ENCODE peak calls at places on chromosomes 12 and 14, in seven cellular contexts. One of them, this sample, is unnamed.
A peak's percentile ranks its signal among the peaks of the same experiment; 100 is the strongest.

GRCh38 chr12:64232201-64232600 is 10.1 kb upstream of the KICS2 start:
- ATAC-seq in K562: no peak
- ATAC-seq in naive thymus-derived CD8-positive, alpha-beta T cell: no peak
- ATAC-seq in effector memory CD8-positive, alpha-beta T cell: no peak
- ATAC-seq in body of pancreas: no peak
- ATAC-seq in activated naive CD8-positive, alpha-beta T cell treated with anti-CD3 and anti-CD28 coated beads, Interleukin-2, amount 50 U/mL, for 24 hours: no peak
- ATAC-seq in upper lobe of right lung: no peak
- ATAC-seq in this sample: no peak

GRCh38 chr14:35387713-35388579 is 16.6 kb downstream of the NFKBIA start:
- ATAC-seq in K562: no peak
- ATAC-seq in naive thymus-derived CD8-positive, alpha-beta T cell: no peak
- ATAC-seq in effector memory CD8-positive, alpha-beta T cell: no peak
- ATAC-seq in body of pancreas: no peak
- ATAC-seq in activated naive CD8-positive, alpha-beta T cell treated with anti-CD3 and anti-CD28 coated beads, Interleukin-2, amount 50 U/mL, for 24 hours: no peak
- ATAC-seq in upper lobe of right lung: no peak
- ATAC-seq in this sample: no peak

GRCh38 chr12:12201274-12201758 is 65.5 kb downstream of the LRP6 start:
- ATAC-seq in K562: peak; percentile 58
- ATAC-seq in naive thymus-derived CD8-positive, alpha-beta T cell: no peak
- ATAC-seq in effector memory CD8-positive, alpha-beta T cell: no peak
- ATAC-seq in body of pancreas: no peak
- ATAC-seq in activated naive CD8-positive, alpha-beta T cell treated with anti-CD3 and anti-CD28 coated beads, Interleukin-2, amount 50 U/mL, for 24 hours: peak; percentile 91
- ATAC-seq in upper lobe of right lung: no peak
- ATAC-seq in this sample: peak; percentile 34

GRCh38 chr14:31047503-31047902 is 21.3 kb upstream of the STRN3 start:
- ATAC-seq in K562: peak; percentile 20
- ATAC-seq in naive thymus-derived CD8-positive, alpha-beta T cell: no peak
- ATAC-seq in effector memory CD8-positive, alpha-beta T cell: no peak
- ATAC-seq in body of pancreas: no peak
- ATAC-seq in activated naive CD8-positive, alpha-beta T cell treated with anti-CD3 and anti-CD28 coated beads, Interleukin-2, amount 50 U/mL, for 24 hours: no peak
- ATAC-seq in upper lobe of right lung: peak; percentile 59
- ATAC-seq in this sample: no peak

GRCh38 chr12:128807161-128807724 is 16.5 kb downstream of the SLC15A4 start:
- ATAC-seq in K562: no peak
- ATAC-seq in naive thymus-derived CD8-positive, alpha-beta T cell: no peak
- ATAC-seq in effector memory CD8-positive, alpha-beta T cell: no peak
- ATAC-seq in body of pancreas: no peak
- ATAC-seq in activated naive CD8-positive, alpha-beta T cell treated with anti-CD3 and anti-CD28 coated beads, Interleukin-2, amount 50 U/mL, for 24 hours: no peak
- ATAC-seq in upper lobe of right lung: peak; percentile 84
- ATAC-seq in this sample: no peak

GRCh38 chr14:91924871-91925726 is 22.4 kb downstream of the FBLN5 start:
- ATAC-seq in K562: no peak
- ATAC-seq in naive thymus-derived CD8-positive, alpha-beta T cell: no peak
- ATAC-seq in effector memory CD8-positive, alpha-beta T cell: no peak
- ATAC-seq in body of pancreas: no peak
- ATAC-seq in activated naive CD8-positive, alpha-beta T cell treated with anti-CD3 and anti-CD28 coated beads, Interleukin-2, amount 50 U/mL, for 24 hours: no peak
- ATAC-seq in upper lobe of right lung: no peak
- ATAC-seq in this sample: no peak

GRCh38 chr14:103315368-103315911 is 18.6 kb upstream of the EIF5 start:
- ATAC-seq in K562: peak; percentile 55
- ATAC-seq in naive thymus-derived CD8-positive, alpha-beta T cell: no peak
- ATAC-seq in effector memory CD8-positive, alpha-beta T cell: no peak
- ATAC-seq in body of pancreas: peak; percentile 24
- ATAC-seq in activated naive CD8-positive, alpha-beta T cell treated with anti-CD3 and anti-CD28 coated beads, Interleukin-2, amount 50 U/mL, for 24 hours: no peak
- ATAC-seq in upper lobe of right lung: peak; percentile 71
- ATAC-seq in this sample: no peak

GRCh38 chr14:93906341-93907329 is 20.5 kb upstream of the FAM181A start:
- ATAC-seq in K562: peak; percentile 94
- ATAC-seq in naive thymus-derived CD8-positive, alpha-beta T cell: peak; percentile 56
- ATAC-seq in effector memory CD8-positive, alpha-beta T cell: peak; percentile 68
- ATAC-seq in body of pancreas: peak; percentile 69
- ATAC-seq in activated naive CD8-positive, alpha-beta T cell treated with anti-CD3 and anti-CD28 coated beads, Interleukin-2, amount 50 U/mL, for 24 hours: no peak
- ATAC-seq in upper lobe of right lung: peak; percentile 74
- ATAC-seq in this sample: peak; percentile 53

GRCh38 chr12:54997914-54998507 is 13.4 kb upstream of the TESPA1 start:
- ATAC-seq in K562: no peak
- ATAC-seq in naive thymus-derived CD8-positive, alpha-beta T cell: no peak
- ATAC-seq in effector memory CD8-positive, alpha-beta T cell: no peak
- ATAC-seq in body of pancreas: no peak
- ATAC-seq in activated naive CD8-positive, alpha-beta T cell treated with anti-CD3 and anti-CD28 coated beads, Interleukin-2, amount 50 U/mL, for 24 hours: no peak
- ATAC-seq in upper lobe of right lung: no peak
- ATAC-seq in this sample: no peak

GRCh38 chr14:74618078-74618952 is 6.3 kb upstream of the LTBP2 start:
- ATAC-seq in K562: no peak
- ATAC-seq in naive thymus-derived CD8-positive, alpha-beta T cell: peak; percentile 92
- ATAC-seq in effector memory CD8-positive, alpha-beta T cell: peak; percentile 88
- ATAC-seq in body of pancreas: peak; percentile 58
- ATAC-seq in activated naive CD8-positive, alpha-beta T cell treated with anti-CD3 and anti-CD28 coated beads, Interleukin-2, amount 50 U/mL, for 24 hours: peak; percentile 71
- ATAC-seq in upper lobe of right lung: peak; percentile 62
- ATAC-seq in this sample: peak; percentile 66

GRCh38 chr12:46410495-46410894 is 37.9 kb upstream of the SLC38A2 start:
- ATAC-seq in K562: no peak
- ATAC-seq in naive thymus-derived CD8-positive, alpha-beta T cell: no peak
- ATAC-seq in effector memory CD8-positive, alpha-beta T cell: no peak
- ATAC-seq in body of pancreas: no peak
- ATAC-seq in activated naive CD8-positive, alpha-beta T cell treated with anti-CD3 and anti-CD28 coated beads, Interleukin-2, amount 50 U/mL, for 24 hours: no peak
- ATAC-seq in upper lobe of right lung: no peak
- ATAC-seq in this sample: no peak

GRCh38 chr12:96177013-96177412 is 17.2 kb upstream of the ELK3 start:
- ATAC-seq in K562: no peak
- ATAC-seq in naive thymus-derived CD8-positive, alpha-beta T cell: no peak
- ATAC-seq in effector memory CD8-positive, alpha-beta T cell: peak; percentile 72
- ATAC-seq in body of pancreas: no peak
- ATAC-seq in activated naive CD8-positive, alpha-beta T cell treated with anti-CD3 and anti-CD28 coated beads, Interleukin-2, amount 50 U/mL, for 24 hours: peak; percentile 99
- ATAC-seq in upper lobe of right lung: peak; percentile 67
- ATAC-seq in this sample: peak; percentile 95

GRCh38 chr12:28905220-28905940 is 243.7 kb upstream of the FAR2 start:
- ATAC-seq in K562: no peak
- ATAC-seq in naive thymus-derived CD8-positive, alpha-beta T cell: no peak
- ATAC-seq in effector memory CD8-positive, alpha-beta T cell: no peak
- ATAC-seq in body of pancreas: no peak
- ATAC-seq in activated naive CD8-positive, alpha-beta T cell treated with anti-CD3 and anti-CD28 coated beads, Interleukin-2, amount 50 U/mL, for 24 hours: no peak
- ATAC-seq in upper lobe of right lung: no peak
- ATAC-seq in this sample: no peak

GRCh38 chr12:44565163-44565562 is 311.0 kb downstream of the NELL2 start:
- ATAC-seq in K562: no peak
- ATAC-seq in naive thymus-derived CD8-positive, alpha-beta T cell: no peak
- ATAC-seq in effector memory CD8-positive, alpha-beta T cell: no peak
- ATAC-seq in body of pancreas: no peak
- ATAC-seq in activated naive CD8-positive, alpha-beta T cell treated with anti-CD3 and anti-CD28 coated beads, Interleukin-2, amount 50 U/mL, for 24 hours: no peak
- ATAC-seq in upper lobe of right lung: no peak
- ATAC-seq in this sample: no peak

GRCh38 chr12:107990325-107990724 is 138.8 kb upstream of the WSCD2 start:
- ATAC-seq in K562: peak; percentile 78
- ATAC-seq in naive thymus-derived CD8-positive, alpha-beta T cell: no peak
- ATAC-seq in effector memory CD8-positive, alpha-beta T cell: peak; percentile 56
- ATAC-seq in body of pancreas: no peak
- ATAC-seq in activated naive CD8-positive, alpha-beta T cell treated with anti-CD3 and anti-CD28 coated beads, Interleukin-2, amount 50 U/mL, for 24 hours: peak; percentile 52
- ATAC-seq in upper lobe of right lung: peak; percentile 68
- ATAC-seq in this sample: peak; percentile 69

GRCh38 chr14:99163446-99163845 is 108.6 kb downstream of the BCL11B start:
- ATAC-seq in K562: no peak
- ATAC-seq in naive thymus-derived CD8-positive, alpha-beta T cell: peak; percentile 6
- ATAC-seq in effector memory CD8-positive, alpha-beta T cell: no peak
- ATAC-seq in body of pancreas: no peak
- ATAC-seq in activated naive CD8-positive, alpha-beta T cell treated with anti-CD3 and anti-CD28 coated beads, Interleukin-2, amount 50 U/mL, for 24 hours: peak; percentile 44
- ATAC-seq in upper lobe of right lung: no peak
- ATAC-seq in this sample: no peak

GRCh38 chr14:54676822-54677708 is 110.1 kb downstream of the SAMD4A start:
- ATAC-seq in K562: no peak
- ATAC-seq in naive thymus-derived CD8-positive, alpha-beta T cell: no peak
- ATAC-seq in effector memory CD8-positive, alpha-beta T cell: no peak
- ATAC-seq in body of pancreas: peak; percentile 66
- ATAC-seq in activated naive CD8-positive, alpha-beta T cell treated with anti-CD3 and anti-CD28 coated beads, Interleukin-2, amount 50 U/mL, for 24 hours: no peak
- ATAC-seq in upper lobe of right lung: peak; percentile 39
- ATAC-seq in this sample: no peak

GRCh38 chr12:11941601-11942360 is 129.0 kb upstream of the BCL2L14 start:
- ATAC-seq in K562: no peak
- ATAC-seq in naive thymus-derived CD8-positive, alpha-beta T cell: no peak
- ATAC-seq in effector memory CD8-positive, alpha-beta T cell: no peak
- ATAC-seq in body of pancreas: no peak
- ATAC-seq in activated naive CD8-positive, alpha-beta T cell treated with anti-CD3 and anti-CD28 coated beads, Interleukin-2, amount 50 U/mL, for 24 hours: no peak
- ATAC-seq in upper lobe of right lung: peak; percentile 36
- ATAC-seq in this sample: no peak

GRCh38 chr12:3815096-3815766 is 58.0 kb downstream of the PARP11 start:
- ATAC-seq in K562: no peak
- ATAC-seq in naive thymus-derived CD8-positive, alpha-beta T cell: no peak
- ATAC-seq in effector memory CD8-positive, alpha-beta T cell: no peak
- ATAC-seq in body of pancreas: no peak
- ATAC-seq in activated naive CD8-positive, alpha-beta T cell treated with anti-CD3 and anti-CD28 coated beads, Interleukin-2, amount 50 U/mL, for 24 hours: no peak
- ATAC-seq in upper lobe of right lung: no peak
- ATAC-seq in this sample: no peak

GRCh38 chr14:88030079-88030478 is 25.1 kb downstream of the GPR65 start:
- ATAC-seq in K562: no peak
- ATAC-seq in naive thymus-derived CD8-positive, alpha-beta T cell: peak; percentile 40
- ATAC-seq in effector memory CD8-positive, alpha-beta T cell: peak; percentile 75
- ATAC-seq in body of pancreas: no peak
- ATAC-seq in activated naive CD8-positive, alpha-beta T cell treated with anti-CD3 and anti-CD28 coated beads, Interleukin-2, amount 50 U/mL, for 24 hours: no peak
- ATAC-seq in upper lobe of right lung: peak; percentile 74
- ATAC-seq in this sample: no peak

GRCh38 chr12:128906485-128907137 is 53.3 kb downstream of the GLT1D1 start:
- ATAC-seq in K562: no peak
- ATAC-seq in naive thymus-derived CD8-positive, alpha-beta T cell: no peak
- ATAC-seq in effector memory CD8-positive, alpha-beta T cell: no peak
- ATAC-seq in body of pancreas: no peak
- ATAC-seq in activated naive CD8-positive, alpha-beta T cell treated with anti-CD3 and anti-CD28 coated beads, Interleukin-2, amount 50 U/mL, for 24 hours: no peak
- ATAC-seq in upper lobe of right lung: no peak
- ATAC-seq in this sample: no peak